ENCODE peak calls at places on chromosome 9, in ten cellular contexts. One of them, this sample, is unnamed.

GRCh38 chr9:93064392-93065124 is 6.1 kb downstream of the SUSD3 start:
- DNase-seq in KG1: peak; percentile 89
- DNase-seq in hypothalamus: no peak
- DNase-seq in HTR-8/SVneo: no peak
- DNase-seq in AG09319: no peak
- DNase-seq in cerebellar cortex: no peak
- DNase-seq in NCI-H146: no peak
- DNase-seq in RPMI8226: peak; percentile 93
- DNase-seq in epithelial cell of esophagus: no peak
- DNase-seq in activated T-helper 9 cell treated with anti-CD3 and anti-CD28 coated beads, Interleukin-2, amount 50 U/mL, for 16 hours: peak; percentile 76
- DNase-seq in this sample: no peak

GRCh38 chr9:77647659-77648457 is at the start of gene GNA14:
- DNase-seq in KG1: no peak
- DNase-seq in hypothalamus: no peak
- DNase-seq in HTR-8/SVneo: no peak
- DNase-seq in AG09319: no peak
- DNase-seq in cerebellar cortex: no peak
- DNase-seq in NCI-H146: no peak
- DNase-seq in RPMI8226: no peak
- DNase-seq in epithelial cell of esophagus: peak; percentile 20
- DNase-seq in activated T-helper 9 cell treated with anti-CD3 and anti-CD28 coated beads, Interleukin-2, amount 50 U/mL, for 16 hours: no peak
- DNase-seq in this sample: no peak

GRCh38 chr9:107172160-107172978 is 110.7 kb upstream of the RAD23B start:
- DNase-seq in KG1: peak; percentile 58
- DNase-seq in hypothalamus: peak; percentile 82
- DNase-seq in HTR-8/SVneo: peak; percentile 55
- DNase-seq in AG09319: peak; percentile 47
- DNase-seq in cerebellar cortex: peak; percentile 84
- DNase-seq in NCI-H146: peak; percentile 69
- DNase-seq in RPMI8226: peak; percentile 65
- DNase-seq in epithelial cell of esophagus: peak; percentile 81
- DNase-seq in activated T-helper 9 cell treated with anti-CD3 and anti-CD28 coated beads, Interleukin-2, amount 50 U/mL, for 16 hours: peak; percentile 10
- DNase-seq in this sample: peak; percentile 82

GRCh38 chr9:137451976-137452760 is 7.0 kb downstream of the NSMF start:
- DNase-seq in KG1: no peak
- DNase-seq in hypothalamus: no peak
- DNase-seq in HTR-8/SVneo: no peak
- DNase-seq in AG09319: no peak
- DNase-seq in cerebellar cortex: no peak
- DNase-seq in NCI-H146: no peak
- DNase-seq in RPMI8226: no peak
- DNase-seq in epithelial cell of esophagus: no peak
- DNase-seq in activated T-helper 9 cell treated with anti-CD3 and anti-CD28 coated beads, Interleukin-2, amount 50 U/mL, for 16 hours: no peak
- DNase-seq in this sample: no peak

GRCh38 chr9:33151007-33151557 is 16.1 kb downstream of the B4GALT1 start:
- DNase-seq in KG1: no peak
- DNase-seq in hypothalamus: no peak
- DNase-seq in HTR-8/SVneo: no peak
- DNase-seq in AG09319: peak; percentile 91
- DNase-seq in cerebellar cortex: no peak
- DNase-seq in NCI-H146: no peak
- DNase-seq in RPMI8226: no peak
- DNase-seq in epithelial cell of esophagus: peak; percentile 67
- DNase-seq in activated T-helper 9 cell treated with anti-CD3 and anti-CD28 coated beads, Interleukin-2, amount 50 U/mL, for 16 hours: no peak
- DNase-seq in this sample: no peak

GRCh38 chr9:20538092-20538491 is 84.2 kb downstream of the MLLT3 start:
- DNase-seq in KG1: no peak
- DNase-seq in hypothalamus: no peak
- DNase-seq in HTR-8/SVneo: no peak
- DNase-seq in AG09319: no peak
- DNase-seq in cerebellar cortex: no peak
- DNase-seq in NCI-H146: no peak
- DNase-seq in RPMI8226: no peak
- DNase-seq in epithelial cell of esophagus: no peak
- DNase-seq in activated T-helper 9 cell treated with anti-CD3 and anti-CD28 coated beads, Interleukin-2, amount 50 U/mL, for 16 hours: no peak
- DNase-seq in this sample: no peak

GRCh38 chr9:19229725-19230355 is 653 bp upstream of the DENND4C start:
- DNase-seq in KG1: peak; percentile 47
- DNase-seq in hypothalamus: peak; percentile 51
- DNase-seq in HTR-8/SVneo: peak; percentile 57
- DNase-seq in AG09319: no peak
- DNase-seq in cerebellar cortex: peak; percentile 80
- DNase-seq in NCI-H146: peak; percentile 63
- DNase-seq in RPMI8226: no peak
- DNase-seq in epithelial cell of esophagus: peak; percentile 55
- DNase-seq in activated T-helper 9 cell treated with anti-CD3 and anti-CD28 coated beads, Interleukin-2, amount 50 U/mL, for 16 hours: peak; percentile 61
- DNase-seq in this sample: peak; percentile 82

GRCh38 chr9:133943781-133944745 is 48.1 kb downstream of the VAV2 start:
- DNase-seq in KG1: no peak
- DNase-seq in hypothalamus: no peak
- DNase-seq in HTR-8/SVneo: no peak
- DNase-seq in AG09319: no peak
- DNase-seq in cerebellar cortex: no peak
- DNase-seq in NCI-H146: no peak
- DNase-seq in RPMI8226: no peak
- DNase-seq in epithelial cell of esophagus: peak; percentile 41
- DNase-seq in activated T-helper 9 cell treated with anti-CD3 and anti-CD28 coated beads, Interleukin-2, amount 50 U/mL, for 16 hours: no peak
- DNase-seq in this sample: no peak

GRCh38 chr9:109903515-109904138 is 123.6 kb downstream of the PALM2AKAP2 start:
- DNase-seq in KG1: no peak
- DNase-seq in hypothalamus: peak; percentile 56
- DNase-seq in HTR-8/SVneo: peak; percentile 64
- DNase-seq in AG09319: peak; percentile 57
- DNase-seq in cerebellar cortex: peak; percentile 55
- DNase-seq in NCI-H146: peak; percentile 63
- DNase-seq in RPMI8226: peak; percentile 83
- DNase-seq in epithelial cell of esophagus: peak; percentile 81
- DNase-seq in activated T-helper 9 cell treated with anti-CD3 and anti-CD28 coated beads, Interleukin-2, amount 50 U/mL, for 16 hours: no peak
- DNase-seq in this sample: peak; percentile 55

GRCh38 chr9:37776328-37776727 is 8.5 kb downstream of the EXOSC3 start:
- DNase-seq in KG1: no peak
- DNase-seq in hypothalamus: no peak
- DNase-seq in HTR-8/SVneo: no peak
- DNase-seq in AG09319: no peak
- DNase-seq in cerebellar cortex: no peak
- DNase-seq in NCI-H146: no peak
- DNase-seq in RPMI8226: no peak
- DNase-seq in epithelial cell of esophagus: peak; percentile 36
- DNase-seq in activated T-helper 9 cell treated with anti-CD3 and anti-CD28 coated beads, Interleukin-2, amount 50 U/mL, for 16 hours: no peak
- DNase-seq in this sample: no peak

GRCh38 chr9:115939065-115939765 is 214.4 kb upstream of the PAPPA start:
- DNase-seq in KG1: no peak
- DNase-seq in hypothalamus: no peak
- DNase-seq in HTR-8/SVneo: no peak
- DNase-seq in AG09319: no peak
- DNase-seq in cerebellar cortex: no peak
- DNase-seq in NCI-H146: no peak
- DNase-seq in RPMI8226: no peak
- DNase-seq in epithelial cell of esophagus: peak; percentile 90
- DNase-seq in activated T-helper 9 cell treated with anti-CD3 and anti-CD28 coated beads, Interleukin-2, amount 50 U/mL, for 16 hours: no peak
- DNase-seq in this sample: no peak

GRCh38 chr9:132541966-132542830 is 40.2 kb upstream of the BARHL1 start:
- DNase-seq in KG1: no peak
- DNase-seq in hypothalamus: no peak
- DNase-seq in HTR-8/SVneo: no peak
- DNase-seq in AG09319: no peak
- DNase-seq in cerebellar cortex: no peak
- DNase-seq in NCI-H146: no peak
- DNase-seq in RPMI8226: no peak
- DNase-seq in epithelial cell of esophagus: no peak
- DNase-seq in activated T-helper 9 cell treated with anti-CD3 and anti-CD28 coated beads, Interleukin-2, amount 50 U/mL, for 16 hours: no peak
- DNase-seq in this sample: no peak

GRCh38 chr9:127121628-127122175 is 733 bp downstream of the ANGPTL2 start:
- DNase-seq in KG1: no peak
- DNase-seq in hypothalamus: no peak
- DNase-seq in HTR-8/SVneo: no peak
- DNase-seq in AG09319: no peak
- DNase-seq in cerebellar cortex: peak; percentile 61
- DNase-seq in NCI-H146: no peak
- DNase-seq in RPMI8226: no peak
- DNase-seq in epithelial cell of esophagus: no peak
- DNase-seq in activated T-helper 9 cell treated with anti-CD3 and anti-CD28 coated beads, Interleukin-2, amount 50 U/mL, for 16 hours: no peak
- DNase-seq in this sample: peak; percentile 62

GRCh38 chr9:135422340-135422944 is 57.1 kb upstream of the PPP1R26 start:
- DNase-seq in KG1: no peak
- DNase-seq in hypothalamus: no peak
- DNase-seq in HTR-8/SVneo: no peak
- DNase-seq in AG09319: no peak
- DNase-seq in cerebellar cortex: no peak
- DNase-seq in NCI-H146: no peak
- DNase-seq in RPMI8226: no peak
- DNase-seq in epithelial cell of esophagus: no peak
- DNase-seq in activated T-helper 9 cell treated with anti-CD3 and anti-CD28 coated beads, Interleukin-2, amount 50 U/mL, for 16 hours: no peak
- DNase-seq in this sample: no peak

GRCh38 chr9:21709464-21710058 is 92.9 kb upstream of the MTAP start:
- DNase-seq in KG1: peak; percentile 27
- DNase-seq in hypothalamus: peak; percentile 43
- DNase-seq in HTR-8/SVneo: peak; percentile 14
- DNase-seq in AG09319: no peak
- DNase-seq in cerebellar cortex: peak; percentile 46
- DNase-seq in NCI-H146: peak; percentile 30
- DNase-seq in RPMI8226: peak; percentile 74
- DNase-seq in epithelial cell of esophagus: peak; percentile 79
- DNase-seq in activated T-helper 9 cell treated with anti-CD3 and anti-CD28 coated beads, Interleukin-2, amount 50 U/mL, for 16 hours: peak; percentile 19
- DNase-seq in this sample: peak; percentile 38